ENCODE peak calls at places on chromosomes 5 and 9, in eight cellular contexts. F is AG09309; V is HEK293T; W is ELR; K is DND-41; C is substantia nigra; J is stimulated activated CD8-positive, alpha-beta memory T cell treated with anti-CD3 and anti-CD28 coated beads, Interleukin-7, amount 100 ng/mL, for 1 hour; I is HCEC 1CT. S is an unnamed sample.

GRCh38 chr5:172795401-172795977 is 24.5 kb upstream of the DUSP1 start:
- DNase-seq in I (peak), W (peak), C (no peak), J (no peak), K (no peak), V (no peak), F (peak), S (no peak)

GRCh38 chr9:77020438-77021264 is 1.2 kb downstream of the FOXB2 start:
- DNase-seq in C (no peak), J (no peak), I (no peak), F (no peak), W (no peak), K (no peak), V (no peak), S (no peak)

GRCh38 chr5:80246995-80247729 is 8.7 kb downstream of the SERINC5 start:
- DNase-seq in V (peak), I (peak), J (no peak), F (peak), K (no peak), C (no peak), W (peak), S (no peak)

GRCh38 chr5:25416960-25417359 is 772.2 kb upstream of the CDH10 start:
- DNase-seq in F (no peak), V (no peak), K (no peak), C (no peak), W (no peak), J (no peak), I (no peak), S (no peak)

GRCh38 chr5:129459485-129460120 is 495 bp upstream of the ADAMTS19 start:
- DNase-seq in I (peak), F (no peak), K (no peak), V (peak), J (no peak), C (peak), W (peak), S (no peak)

GRCh38 chr9:133460405-133461175 is 812 bp downstream of the CACFD1 start:
- DNase-seq in K (no peak), I (no peak), F (no peak), W (peak), V (no peak), C (no peak), J (no peak), S (peak)

GRCh38 chr5:24804221-24804681 is 159.5 kb upstream of the CDH10 start:
- DNase-seq in C (no peak), F (no peak), I (no peak), K (no peak), J (no peak), V (no peak), W (peak), S (no peak)

GRCh38 chr5:7881091-7881490 is 12.1 kb downstream of the MTRR start:
- DNase-seq in F (no peak), I (no peak), J (no peak), K (no peak), C (no peak), V (peak), W (no peak), S (no peak)

GRCh38 chr5:150186796-150187356 is 3.0 kb upstream of the SLC6A7 start:
- DNase-seq in F (no peak), J (no peak), W (no peak), C (no peak), I (no peak), V (no peak), K (no peak), S (no peak)

GRCh38 chr9:124835026-124835501 is 18.2 kb upstream of the WDR38 start:
- DNase-seq in C (no peak), I (peak), F (no peak), V (peak), W (peak), K (no peak), J (no peak), S (no peak)

GRCh38 chr5:95631265-95631957 is 11.5 kb downstream of the GPR150 start:
- DNase-seq in C (no peak), V (no peak), W (peak), K (no peak), I (peak), J (no peak), F (peak), S (no peak)

S was measured in D721Med.